ENCODE peak calls at places on chromosomes 5 and 9, in five cellular contexts. A, L, I, B and H are unnamed samples.

GRCh38 chr5:2430606-2431005 is 320.9 kb downstream of the IRX2 start:
- DNase-seq in I (no peak), B (no peak), A (no peak), L (no peak), H (no peak)

GRCh38 chr9:80555782-80556325 is 984.1 kb downstream of the TLE4 start:
- DNase-seq in B (no peak), L (no peak), A (no peak), I (no peak), H (no peak)

GRCh38 chr9:127741831-127742434 is 6.8 kb upstream of the TOR2A start:
- DNase-seq in I (peak), L (no peak), A (peak), B (peak), H (peak)

GRCh38 chr5:149160291-149160787 is 19.0 kb downstream of the ABLIM3 start:
- DNase-seq in A (no peak), B (no peak), L (no peak), I (no peak), H (no peak)

GRCh38 chr5:33105521-33105941 is 335.2 kb upstream of the TARS1 start:
- DNase-seq in B (no peak), I (no peak), A (no peak), L (no peak), H (no peak)

GRCh38 chr9:122307036-122307435 is 42.4 kb downstream of the MRRF start:
- DNase-seq in L (no peak), A (no peak), I (no peak), B (peak), H (no peak)

GRCh38 chr5:140292212-140293040 is 10.5 kb downstream of the PFDN1 start:
- DNase-seq in A (no peak), B (no peak), L (no peak), I (peak), H (no peak)

GRCh38 chr5:42656661-42657035 is 100.0 kb upstream of the CCDC152 start:
- DNase-seq in A (no peak), B (no peak), L (no peak), I (no peak), H (no peak)

GRCh38 chr5:115351356-115352195 is 55.1 kb upstream of the CCDC112 start:
- DNase-seq in A (no peak), L (no peak), B (no peak), I (no peak), H (no peak)

GRCh38 chr5:155953335-155953734 is 373.6 kb upstream of the SGCD start:
- DNase-seq in A (no peak), I (no peak), L (no peak), B (no peak), H (no peak)

GRCh38 chr9:27499481-27499880 is 24.6 kb upstream of the IFNK start:
- DNase-seq in I (no peak), A (no peak), B (no peak), L (no peak), H (no peak)

GRCh38 chr5:122999947-123000563 is 36.5 kb downstream of the PPIC start:
- DNase-seq in B (peak), L (peak), I (peak), A (peak), H (peak)

GRCh38 chr5:84249918-84250635 is 134.6 kb downstream of the EDIL3 start:
- DNase-seq in A (no peak), I (no peak), B (no peak), L (no peak), H (peak)

GRCh38 chr5:59126665-59127354 is 543.9 kb downstream of the RAB3C start:
- DNase-seq in B (no peak), L (no peak), A (no peak), I (no peak), H (no peak)

GRCh38 chr9:35951736-35952135 is 6.2 kb downstream of the OR2S2 start:
- DNase-seq in L (no peak), B (no peak), A (no peak), I (no peak), H (no peak)

GRCh38 chr5:151098185-151098813 is 17.5 kb upstream of the TNIP1 start:
- DNase-seq in A (no peak), B (no peak), L (no peak), I (no peak), H (no peak)

GRCh38 chr5:16807475-16807874 is 128.6 kb downstream of the MYO10 start:
- DNase-seq in B (no peak), I (no peak), L (no peak), A (no peak), H (no peak)

GRCh38 chr5:9149988-9150387 is 395.9 kb downstream of the SEMA5A start:
- DNase-seq in A (no peak), I (no peak), B (no peak), L (no peak), H (no peak)

GRCh38 chr5:1523793-1524480 is at the start of gene LPCAT1:
- DNase-seq in I (peak), L (no peak), A (peak), B (peak), H (no peak)

GRCh38 chr9:37335238-37335637 is 87.3 kb upstream of the GRHPR start:
- DNase-seq in B (no peak), L (no peak), I (no peak), A (no peak), H (no peak)

GRCh38 chr9:37337301-37337905 is 85.1 kb upstream of the GRHPR start:
- DNase-seq in L (no peak), A (no peak), I (no peak), B (no peak), H (no peak)

GRCh38 chr9:37338218-37338617 is 84.3 kb upstream of the GRHPR start:
- DNase-seq in I (no peak), A (no peak), B (no peak), L (no peak), H (no peak)

GRCh38 chr9:37333288-37333687 is 89.2 kb upstream of the GRHPR start:
- DNase-seq in B (no peak), I (no peak), A (no peak), L (no peak), H (no peak)

DNA sequence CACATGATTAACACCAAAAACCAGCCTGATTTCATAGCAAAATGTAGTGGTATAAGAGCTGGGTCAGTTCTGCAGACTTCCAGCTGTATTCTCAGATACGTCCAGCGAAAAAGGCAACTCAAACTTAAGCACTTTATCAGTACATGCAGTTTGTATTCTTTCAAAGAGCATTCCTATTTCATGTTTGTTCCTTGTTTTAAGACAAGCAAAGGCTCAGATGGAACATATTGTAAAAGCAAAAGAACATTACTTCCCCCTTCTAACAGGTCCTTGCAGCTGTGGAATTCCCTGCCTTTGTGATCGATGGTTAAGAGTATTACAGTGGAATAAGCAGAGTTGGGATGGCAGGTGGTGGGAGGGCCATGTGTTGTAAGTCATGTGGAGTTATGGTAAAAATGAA is 86.3 kb upstream of the GRHPR start:
- DNase-seq in B (no peak), I (no peak), L (no peak), A (no peak), H (no peak)
- TF ChIP-seq SUZ12 in B (no peak), I (no peak), L (no peak), A (no peak), H (no peak)

GRCh38 chr9:111463036-111463435 is 21.1 kb downstream of the ECPAS start:
- DNase-seq in B (no peak), A (no peak), I (no peak), L (no peak), H (no peak)

GRCh38 chr9:111467778-111468367 is 16.3 kb downstream of the ECPAS start:
- DNase-seq in I (no peak), L (no peak), B (no peak), A (no peak), H (no peak)
- TF ChIP-seq SUZ12 in I (no peak), L (no peak), B (no peak), A (no peak), H (no peak)

DNA sequence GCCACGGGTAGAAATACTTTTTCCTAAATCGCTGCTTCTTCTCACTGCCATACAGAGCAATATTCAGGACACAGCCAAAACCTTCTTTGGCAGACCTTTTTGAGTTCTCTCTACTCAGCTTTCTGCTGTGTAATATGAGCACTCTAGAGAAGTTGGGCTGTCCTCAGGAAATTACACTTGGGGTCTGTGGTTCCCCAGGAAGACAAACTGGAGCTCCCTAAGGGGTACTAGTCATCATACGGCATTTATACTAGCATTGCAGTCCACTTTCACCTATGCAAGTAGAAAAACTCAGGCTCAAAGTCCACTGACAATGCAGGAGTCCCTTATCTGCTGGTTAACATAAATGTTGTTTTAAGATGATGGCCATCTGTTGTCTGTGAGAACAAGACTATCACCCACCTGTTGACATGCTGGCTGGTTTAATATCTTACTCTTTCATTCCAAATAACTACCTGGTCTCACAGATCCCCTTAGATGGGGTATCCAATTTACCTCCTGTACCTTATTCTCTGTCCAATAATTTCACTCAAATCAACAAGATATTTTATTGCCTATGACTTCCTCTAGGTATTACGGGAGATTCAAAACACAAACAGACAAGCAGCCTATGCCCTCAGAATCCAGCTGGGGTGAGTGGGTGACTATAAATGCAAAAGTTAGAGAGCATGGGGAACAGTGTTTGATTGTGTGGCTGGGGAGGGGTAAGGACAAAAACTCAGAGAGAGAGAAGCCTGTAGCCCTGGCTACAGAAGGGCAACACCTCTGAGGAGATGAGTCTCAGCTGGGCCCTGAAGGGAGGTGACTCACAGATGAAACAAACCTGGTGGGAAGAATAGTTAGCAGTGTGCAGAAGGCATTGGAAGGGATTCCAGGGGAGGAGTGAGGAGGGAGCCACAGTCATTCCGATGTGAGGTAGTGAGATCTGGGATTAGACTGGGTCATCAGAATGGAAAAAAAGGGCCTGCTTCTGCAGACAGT is 10.2 kb downstream of the DOCK8 start:
- DNase-seq in L (no peak), B (no peak), I (peak), A (no peak), H (no peak)
- TF ChIP-seq SUZ12 in L (no peak), B (no peak), I (no peak), A (no peak), H (no peak)

GRCh38 chr9:32251539-32251938 is 132.9 kb upstream of the ACO1 start:
- DNase-seq in A (peak), B (peak), I (peak), L (peak), H (peak)
- TF ChIP-seq SUZ12 in A (no peak), B (no peak), I (no peak), L (no peak), H (no peak)

GRCh38 chr9:117461386-117461785 is 46.5 kb upstream of the ASTN2 start:
- DNase-seq in A (no peak), L (no peak), B (no peak), I (no peak), H (no peak)

GRCh38 chr9:117459941-117460340 is 45.1 kb upstream of the ASTN2 start:
- DNase-seq in L (no peak), I (no peak), B (no peak), A (no peak), H (no peak)

GRCh38 chr9:117460743-117461142 is 45.9 kb upstream of the ASTN2 start:
- DNase-seq in I (no peak), A (no peak), B (no peak), L (no peak), H (no peak)

GRCh38 chr9:117464941-117465616 is 50.2 kb upstream of the ASTN2 start:
- DNase-seq in L (no peak), B (no peak), A (no peak), I (no peak), H (no peak)

GRCh38 chr9:117462926-117463325 is 48.1 kb upstream of the ASTN2 start:
- DNase-seq in L (no peak), I (no peak), A (no peak), B (no peak), H (no peak)
- TF ChIP-seq SUZ12 in L (no peak), I (no peak), A (no peak), B (no peak), H (no peak)

GRCh38 chr9:95338243-95338642 is 20.7 kb upstream of the FANCC start:
- DNase-seq in A (no peak), B (no peak), L (no peak), I (no peak), H (no peak)

GRCh38 chr9:95333426-95333825 is 15.9 kb upstream of the FANCC start:
- DNase-seq in I (no peak), L (no peak), A (no peak), B (no peak), H (no peak)

GRCh38 chr9:95341262-95342011 is 23.9 kb upstream of the FANCC start:
- DNase-seq in B (no peak), I (no peak), L (no peak), A (no peak), H (no peak)

GRCh38 chr9:95332860-95333259 is 15.4 kb upstream of the FANCC start:
- DNase-seq in L (no peak), B (no peak), I (no peak), A (no peak), H (no peak)

GRCh38 chr9:95336281-95336680 is 18.8 kb upstream of the FANCC start:
- DNase-seq in B (no peak), A (no peak), L (no peak), I (peak), H (no peak)
- TF ChIP-seq SUZ12 in B (no peak), A (no peak), L (no peak), I (no peak), H (no peak)

GRCh38 chr9:105216440-105217178 is 27.8 kb upstream of the SLC44A1 start:
- DNase-seq in B (no peak), L (no peak), I (peak), A (no peak), H (no peak)
- TF ChIP-seq SUZ12 in B (no peak), L (no peak), I (no peak), A (no peak), H (no peak)